ENCODE peak calls at places on chromosome 19, in five cellular contexts. L is T47D, P is GM23338, H is non-pigmented ciliary epithelial cell, Q is HTR-8/SVneo. S is an unnamed sample.

GRCh38 chr19:10271543-10272086 is 695 bp downstream of the ICAM1 start:
- DNase-seq in L (no peak), P (no peak), H (no peak), Q (no peak), S (peak; percentile 37)

GRCh38 chr19:4057913-4058695 is 8.6 kb downstream of the ZBTB7A start:
- DNase-seq in L (no peak), P (peak; percentile 1), H (peak; percentile 43), Q (peak; percentile 81), S (peak; percentile 90)

GRCh38 chr19:9971341-9971897 is 35.1 kb upstream of the OLFM2 start:
- DNase-seq in L (no peak), P (no peak), H (no peak), Q (no peak), S (no peak)

GRCh38 chr19:30102666-30103065 is 160.6 kb downstream of the URI1 start:
- DNase-seq in L (no peak), P (no peak), H (no peak), Q (no peak), S (no peak)

GRCh38 chr19:40005670-40006272 is 8.9 kb downstream of the ZNF546 start:
- DNase-seq in L (no peak), P (no peak), H (no peak), Q (no peak), S (no peak)

GRCh38 chr19:38224014-38224862 is at the start of gene DPF1:
- DNase-seq in L (peak; percentile 96), P (peak; percentile 94), H (no peak), Q (peak; percentile 96), S (peak; percentile 35)

GRCh38 chr19:485122-485521 is 11.2 kb upstream of the MADCAM1 start:
- DNase-seq in L (no peak), P (no peak), H (no peak), Q (no peak), S (no peak)

GRCh38 chr19:46385636-46386035 is 27.7 kb downstream of the CCDC8 start:
- DNase-seq in L (no peak), P (no peak), H (no peak), Q (no peak), S (no peak)

S was measured in fibroblast of the aortic adventitia.